ENCODE peak calls at places on chromosomes 6 and 20, in nine cellular contexts. One of them, this sample, is unnamed.

GRCh38 chr20:33576432-33576883 is 85.7 kb upstream of the C20orf144 start:
- ATAC-seq in heart left ventricle: peak
- ATAC-seq in A549: peak
- ATAC-seq in right lobe of liver: no peak
- ATAC-seq in IMR-90: peak
- ATAC-seq in gastrocnemius medialis: no peak
- ATAC-seq in body of pancreas: no peak
- ATAC-seq in HepG2: peak
- ATAC-seq in upper lobe of left lung: no peak
- ATAC-seq in this sample: no peak

GRCh38 chr20:62606551-62607201 is 35.6 kb upstream of the SLCO4A1 start:
- ATAC-seq in heart left ventricle: peak
- ATAC-seq in A549: no peak
- ATAC-seq in right lobe of liver: no peak
- ATAC-seq in IMR-90: peak
- ATAC-seq in gastrocnemius medialis: no peak
- ATAC-seq in body of pancreas: peak
- ATAC-seq in HepG2: peak
- ATAC-seq in upper lobe of left lung: no peak
- ATAC-seq in this sample: peak

GRCh38 chr6:138891255-138891986 is 95.5 kb downstream of the ECT2L start:
- ATAC-seq in heart left ventricle: no peak
- ATAC-seq in A549: no peak
- ATAC-seq in right lobe of liver: no peak
- ATAC-seq in IMR-90: peak
- ATAC-seq in gastrocnemius medialis: no peak
- ATAC-seq in body of pancreas: no peak
- ATAC-seq in HepG2: no peak
- ATAC-seq in upper lobe of left lung: no peak
- ATAC-seq in this sample: no peak

GRCh38 chr6:56381852-56382251 is 134.5 kb upstream of the COL21A1 start:
- ATAC-seq in heart left ventricle: no peak
- ATAC-seq in A549: no peak
- ATAC-seq in right lobe of liver: no peak
- ATAC-seq in IMR-90: no peak
- ATAC-seq in gastrocnemius medialis: no peak
- ATAC-seq in body of pancreas: peak
- ATAC-seq in HepG2: peak
- ATAC-seq in upper lobe of left lung: no peak
- ATAC-seq in this sample: no peak

GRCh38 chr6:1864496-1864895 is 254.8 kb downstream of the FOXC1 start:
- ATAC-seq in heart left ventricle: no peak
- ATAC-seq in A549: no peak
- ATAC-seq in right lobe of liver: no peak
- ATAC-seq in IMR-90: no peak
- ATAC-seq in gastrocnemius medialis: no peak
- ATAC-seq in body of pancreas: peak
- ATAC-seq in HepG2: peak
- ATAC-seq in upper lobe of left lung: no peak
- ATAC-seq in this sample: no peak

GRCh38 chr6:35435075-35435837 is 16.9 kb upstream of the FANCE start:
- ATAC-seq in heart left ventricle: peak
- ATAC-seq in A549: no peak
- ATAC-seq in right lobe of liver: peak
- ATAC-seq in IMR-90: no peak
- ATAC-seq in gastrocnemius medialis: peak
- ATAC-seq in body of pancreas: no peak
- ATAC-seq in HepG2: peak
- ATAC-seq in upper lobe of left lung: no peak
- ATAC-seq in this sample: no peak

GRCh38 chr6:125979101-125979500 is 7.2 kb upstream of the TRMT11 start:
- ATAC-seq in heart left ventricle: no peak
- ATAC-seq in A549: no peak
- ATAC-seq in right lobe of liver: no peak
- ATAC-seq in IMR-90: no peak
- ATAC-seq in gastrocnemius medialis: no peak
- ATAC-seq in body of pancreas: no peak
- ATAC-seq in HepG2: no peak
- ATAC-seq in upper lobe of left lung: no peak
- ATAC-seq in this sample: no peak

GRCh38 chr20:49448917-49449316 is 33.6 kb downstream of the KCNB1 start:
- ATAC-seq in heart left ventricle: no peak
- ATAC-seq in A549: peak
- ATAC-seq in right lobe of liver: no peak
- ATAC-seq in IMR-90: no peak
- ATAC-seq in gastrocnemius medialis: no peak
- ATAC-seq in body of pancreas: no peak
- ATAC-seq in HepG2: no peak
- ATAC-seq in upper lobe of left lung: no peak
- ATAC-seq in this sample: no peak

GRCh38 chr20:44856442-44856841 is 29.1 kb upstream of the YWHAB start:
- ATAC-seq in heart left ventricle: no peak
- ATAC-seq in A549: no peak
- ATAC-seq in right lobe of liver: no peak
- ATAC-seq in IMR-90: no peak
- ATAC-seq in gastrocnemius medialis: no peak
- ATAC-seq in body of pancreas: peak
- ATAC-seq in HepG2: peak
- ATAC-seq in upper lobe of left lung: no peak
- ATAC-seq in this sample: no peak

GRCh38 chr6:10314163-10314955 is 100.5 kb downstream of the TFAP2A start:
- ATAC-seq in heart left ventricle: no peak
- ATAC-seq in A549: no peak
- ATAC-seq in right lobe of liver: no peak
- ATAC-seq in IMR-90: no peak
- ATAC-seq in gastrocnemius medialis: no peak
- ATAC-seq in body of pancreas: no peak
- ATAC-seq in HepG2: no peak
- ATAC-seq in upper lobe of left lung: no peak
- ATAC-seq in this sample: no peak

GRCh38 chr6:142482249-142482648 is 180.4 kb downstream of the ADGRG6 start:
- ATAC-seq in heart left ventricle: no peak
- ATAC-seq in A549: no peak
- ATAC-seq in right lobe of liver: no peak
- ATAC-seq in IMR-90: no peak
- ATAC-seq in gastrocnemius medialis: no peak
- ATAC-seq in body of pancreas: no peak
- ATAC-seq in HepG2: no peak
- ATAC-seq in upper lobe of left lung: peak
- ATAC-seq in this sample: no peak

GRCh38 chr6:19408331-19408730 is 428.8 kb upstream of the ID4 start:
- ATAC-seq in heart left ventricle: no peak
- ATAC-seq in A549: no peak
- ATAC-seq in right lobe of liver: no peak
- ATAC-seq in IMR-90: no peak
- ATAC-seq in gastrocnemius medialis: no peak
- ATAC-seq in body of pancreas: no peak
- ATAC-seq in HepG2: no peak
- ATAC-seq in upper lobe of left lung: no peak
- ATAC-seq in this sample: no peak

GRCh38 chr6:132751306-132751705 is 6.4 kb downstream of the VNN2 start:
- ATAC-seq in heart left ventricle: peak
- ATAC-seq in A549: no peak
- ATAC-seq in right lobe of liver: peak
- ATAC-seq in IMR-90: no peak
- ATAC-seq in gastrocnemius medialis: no peak
- ATAC-seq in body of pancreas: no peak
- ATAC-seq in HepG2: no peak
- ATAC-seq in upper lobe of left lung: peak
- ATAC-seq in this sample: no peak

GRCh38 chr6:84466521-84466920 is 239.1 kb upstream of the CEP162 start:
- ATAC-seq in heart left ventricle: no peak
- ATAC-seq in A549: peak
- ATAC-seq in right lobe of liver: no peak
- ATAC-seq in IMR-90: no peak
- ATAC-seq in gastrocnemius medialis: no peak
- ATAC-seq in body of pancreas: no peak
- ATAC-seq in HepG2: no peak
- ATAC-seq in upper lobe of left lung: no peak
- ATAC-seq in this sample: no peak

GRCh38 chr6:135837735-135838449 is 13.6 kb upstream of the PDE7B start:
- ATAC-seq in heart left ventricle: no peak
- ATAC-seq in A549: no peak
- ATAC-seq in right lobe of liver: no peak
- ATAC-seq in IMR-90: no peak
- ATAC-seq in gastrocnemius medialis: no peak
- ATAC-seq in body of pancreas: no peak
- ATAC-seq in HepG2: no peak
- ATAC-seq in upper lobe of left lung: no peak
- ATAC-seq in this sample: no peak

GRCh38 chr6:26553264-26553738 is 15.1 kb downstream of the HMGN4 start:
- ATAC-seq in heart left ventricle: peak
- ATAC-seq in A549: peak
- ATAC-seq in right lobe of liver: peak
- ATAC-seq in IMR-90: peak
- ATAC-seq in gastrocnemius medialis: peak
- ATAC-seq in body of pancreas: peak
- ATAC-seq in HepG2: peak
- ATAC-seq in upper lobe of left lung: peak
- ATAC-seq in this sample: peak

GRCh38 chr6:26553739-26554668 is 15.8 kb downstream of the HMGN4 start:
- ATAC-seq in heart left ventricle: peak
- ATAC-seq in A549: peak
- ATAC-seq in right lobe of liver: peak
- ATAC-seq in IMR-90: peak
- ATAC-seq in gastrocnemius medialis: peak
- ATAC-seq in body of pancreas: peak
- ATAC-seq in HepG2: peak
- ATAC-seq in upper lobe of left lung: peak
- ATAC-seq in this sample: peak

GRCh38 chr6:26555505-26556262 is 17.5 kb downstream of the HMGN4 start:
- ATAC-seq in heart left ventricle: no peak
- ATAC-seq in A549: peak
- ATAC-seq in right lobe of liver: no peak
- ATAC-seq in IMR-90: no peak
- ATAC-seq in gastrocnemius medialis: no peak
- ATAC-seq in body of pancreas: no peak
- ATAC-seq in HepG2: peak
- ATAC-seq in upper lobe of left lung: no peak
- ATAC-seq in this sample: no peak

GRCh38 chr6:26556263-26557070 is 18.3 kb downstream of the HMGN4 start:
- ATAC-seq in heart left ventricle: no peak
- ATAC-seq in A549: peak
- ATAC-seq in right lobe of liver: no peak
- ATAC-seq in IMR-90: peak
- ATAC-seq in gastrocnemius medialis: no peak
- ATAC-seq in body of pancreas: no peak
- ATAC-seq in HepG2: peak
- ATAC-seq in upper lobe of left lung: no peak
- ATAC-seq in this sample: no peak

GRCh38 chr6:26554669-26555504 is 16.7 kb downstream of the HMGN4 start:
- ATAC-seq in heart left ventricle: no peak
- ATAC-seq in A549: peak
- ATAC-seq in right lobe of liver: peak
- ATAC-seq in IMR-90: peak
- ATAC-seq in gastrocnemius medialis: no peak
- ATAC-seq in body of pancreas: no peak
- ATAC-seq in HepG2: no peak
- ATAC-seq in upper lobe of left lung: peak
- ATAC-seq in this sample: no peak
- TF ChIP-seq POLR2A in heart left ventricle: no peak
- TF ChIP-seq POLR2A in A549: no peak
- TF ChIP-seq POLR2A in right lobe of liver: no peak
- TF ChIP-seq POLR2A in IMR-90: no peak
- TF ChIP-seq POLR2A in gastrocnemius medialis: no peak
- TF ChIP-seq POLR2A in body of pancreas: no peak
- TF ChIP-seq POLR2A in HepG2: no peak
- TF ChIP-seq POLR2A in upper lobe of left lung: no peak
- TF ChIP-seq POLR2A in this sample: no peak

GRCh38 chr6:32118782-32119628 is 9.0 kb downstream of the ATF6B start:
- ATAC-seq in heart left ventricle: peak
- ATAC-seq in A549: peak
- ATAC-seq in right lobe of liver: peak
- ATAC-seq in IMR-90: peak
- ATAC-seq in gastrocnemius medialis: peak
- ATAC-seq in body of pancreas: peak
- ATAC-seq in HepG2: peak
- ATAC-seq in upper lobe of left lung: peak
- ATAC-seq in this sample: peak
- TF ChIP-seq POLR2A in heart left ventricle: no peak
- TF ChIP-seq POLR2A in A549: no peak
- TF ChIP-seq POLR2A in right lobe of liver: no peak
- TF ChIP-seq POLR2A in IMR-90: peak
- TF ChIP-seq POLR2A in gastrocnemius medialis: no peak
- TF ChIP-seq POLR2A in body of pancreas: no peak
- TF ChIP-seq POLR2A in HepG2: peak
- TF ChIP-seq POLR2A in upper lobe of left lung: no peak
- TF ChIP-seq POLR2A in this sample: no peak

DNA sequence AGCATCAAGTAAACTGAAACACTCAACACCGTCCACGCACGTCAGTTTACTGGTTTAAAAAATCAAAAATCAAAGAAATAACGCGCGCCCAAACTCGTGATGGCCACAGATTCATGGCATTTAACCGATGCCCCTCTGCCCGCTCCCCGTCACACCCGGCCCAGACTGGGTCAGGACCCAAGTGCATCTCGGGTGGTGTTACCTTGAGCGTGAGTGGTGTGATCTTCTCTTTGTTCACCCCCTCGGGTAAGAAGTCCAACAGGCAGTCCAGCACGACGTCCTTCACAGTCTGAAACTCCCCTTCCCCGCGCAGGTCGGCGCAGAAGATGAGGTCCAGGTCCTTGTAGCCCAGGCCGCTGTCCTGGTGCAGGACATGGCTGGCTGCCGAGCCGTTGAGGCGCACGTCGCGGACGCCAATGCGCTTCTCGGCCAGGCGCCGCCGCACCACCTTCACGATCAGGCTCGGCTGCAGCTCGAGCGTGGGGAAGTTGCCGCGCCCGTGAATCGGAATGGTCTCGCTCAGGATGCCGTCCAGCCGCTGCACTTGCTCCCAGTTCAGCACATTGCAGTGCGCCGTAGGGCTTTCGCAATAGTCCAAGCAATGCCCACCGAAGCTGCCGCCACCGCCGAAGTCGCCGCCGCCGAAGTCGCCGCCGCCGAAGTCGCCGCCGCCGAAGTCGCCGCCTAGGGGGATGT is 945 bp downstream of the TENT5A start:
- ATAC-seq in heart left ventricle: no peak
- ATAC-seq in A549: peak
- ATAC-seq in right lobe of liver: peak
- ATAC-seq in IMR-90: peak
- ATAC-seq in gastrocnemius medialis: peak
- ATAC-seq in body of pancreas: peak
- ATAC-seq in HepG2: peak
- ATAC-seq in upper lobe of left lung: peak
- ATAC-seq in this sample: peak
- TF ChIP-seq POLR2A in heart left ventricle: peak
- TF ChIP-seq POLR2A in A549: no peak
- TF ChIP-seq POLR2A in right lobe of liver: peak
- TF ChIP-seq POLR2A in IMR-90: no peak
- TF ChIP-seq POLR2A in gastrocnemius medialis: no peak
- TF ChIP-seq POLR2A in body of pancreas: peak
- TF ChIP-seq POLR2A in HepG2: no peak
- TF ChIP-seq POLR2A in upper lobe of left lung: no peak
- TF ChIP-seq POLR2A in this sample: no peak

DNA sequence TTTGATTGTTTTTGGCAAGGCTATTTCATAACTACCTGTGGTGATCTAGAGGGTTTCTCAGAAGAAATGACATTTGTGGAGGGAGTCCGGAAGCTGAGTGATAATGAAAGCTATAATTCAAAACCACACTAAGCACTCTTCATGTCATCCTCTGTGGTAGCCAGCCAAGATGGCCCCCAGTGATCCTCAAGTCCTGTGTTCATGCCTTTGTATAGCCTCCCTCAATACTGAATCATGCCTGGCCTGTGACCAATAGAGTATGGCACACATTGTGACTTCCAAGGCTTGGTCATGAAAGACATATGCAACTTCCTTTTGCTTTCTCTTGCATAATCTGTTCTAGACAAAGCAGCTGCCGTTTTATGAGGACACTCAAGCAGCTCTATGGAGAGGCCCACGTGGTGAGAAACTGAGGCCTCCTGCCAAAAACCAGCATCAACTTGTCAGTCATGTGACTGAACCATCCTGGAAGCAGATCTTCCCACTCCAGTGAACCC is 12.8 kb upstream of the DNAAF9 start:
- ATAC-seq in heart left ventricle: peak
- ATAC-seq in A549: no peak
- ATAC-seq in right lobe of liver: peak
- ATAC-seq in IMR-90: no peak
- ATAC-seq in gastrocnemius medialis: peak
- ATAC-seq in body of pancreas: no peak
- ATAC-seq in HepG2: no peak
- ATAC-seq in upper lobe of left lung: peak
- ATAC-seq in this sample: peak
- TF ChIP-seq POLR2A in heart left ventricle: no peak
- TF ChIP-seq POLR2A in A549: no peak
- TF ChIP-seq POLR2A in right lobe of liver: no peak
- TF ChIP-seq POLR2A in IMR-90: no peak
- TF ChIP-seq POLR2A in gastrocnemius medialis: no peak
- TF ChIP-seq POLR2A in body of pancreas: no peak
- TF ChIP-seq POLR2A in HepG2: no peak
- TF ChIP-seq POLR2A in upper lobe of left lung: no peak
- TF ChIP-seq POLR2A in this sample: no peak